ENCODE peak calls at places on chromosomes 2 and 18, in ten cellular contexts. M is left lung, I is cardiac muscle cell, B is tibial artery, R is psoas muscle, Q is left ventricle myocardium inferior, P is uterus, L is adrenal gland, E is GM23248, J is heart left ventricle. F is an unnamed sample. For H3K27me3, the result is how much of the 10 kb centered on the place peaks cover.

GRCh38 chr2:43692428-43692994 is 16.3 kb upstream of the C1GALT1C1L start:
- DNase-seq in J (no peak), Q (no peak), P (no peak), I (no peak), M (no peak), R (no peak), B (no peak), L (no peak), E (no peak), F (no peak)

GRCh38 chr2:10322481-10322880 is 19.8 kb downstream of the HPCAL1 start:
- DNase-seq in R (no peak), L (no peak), B (no peak), Q (no peak), E (no peak), J (no peak), I (no peak), P (no peak), M (no peak), F (no peak)

GRCh38 chr2:24394998-24395397 is 34.7 kb upstream of the ITSN2 start:
- DNase-seq in R (no peak), P (no peak), B (no peak), Q (no peak), L (no peak), J (no peak), E (no peak), M (no peak), I (no peak), F (no peak)

GRCh38 chr18:61554946-61555361 is 221.7 kb downstream of the CDH20 start:
- DNase-seq in J (no peak), B (no peak), R (no peak), L (no peak), P (no peak), E (no peak), M (no peak), Q (no peak), I (no peak), F (no peak)

GRCh38 chr2:210128961-210129360 is 42.2 kb downstream of the KANSL1L start:
- DNase-seq in L (no peak), R (no peak), M (no peak), Q (no peak), J (no peak), I (peak), E (no peak), P (no peak), B (no peak), F (no peak)

GRCh38 chr2:135874966-135875365 is 1.3 kb downstream of the MCM6 start:
- DNase-seq in Q (no peak), L (no peak), E (no peak), M (no peak), R (no peak), P (no peak), J (no peak), I (no peak), B (no peak), F (no peak)

GRCh38 chr2:212034841-212035585 is 503.6 kb downstream of the ERBB4 start:
- DNase-seq in M (no peak), J (no peak), Q (no peak), E (no peak), B (no peak), R (no peak), I (no peak), P (no peak), L (no peak), F (no peak)

GRCh38 chr2:65070172-65070830 is 14.1 kb downstream of the CEP68 start:
- DNase-seq in B (no peak), E (peak), L (peak), J (no peak), M (no peak), I (peak), Q (no peak), P (no peak), R (no peak), F (no peak)

GRCh38 chr2:136116111-136116812 is 1.7 kb downstream of the CXCR4 start:
- DNase-seq in L (peak), M (peak), Q (peak), B (peak), E (peak), R (peak), P (no peak), J (peak), I (peak), F (no peak)

DNA sequence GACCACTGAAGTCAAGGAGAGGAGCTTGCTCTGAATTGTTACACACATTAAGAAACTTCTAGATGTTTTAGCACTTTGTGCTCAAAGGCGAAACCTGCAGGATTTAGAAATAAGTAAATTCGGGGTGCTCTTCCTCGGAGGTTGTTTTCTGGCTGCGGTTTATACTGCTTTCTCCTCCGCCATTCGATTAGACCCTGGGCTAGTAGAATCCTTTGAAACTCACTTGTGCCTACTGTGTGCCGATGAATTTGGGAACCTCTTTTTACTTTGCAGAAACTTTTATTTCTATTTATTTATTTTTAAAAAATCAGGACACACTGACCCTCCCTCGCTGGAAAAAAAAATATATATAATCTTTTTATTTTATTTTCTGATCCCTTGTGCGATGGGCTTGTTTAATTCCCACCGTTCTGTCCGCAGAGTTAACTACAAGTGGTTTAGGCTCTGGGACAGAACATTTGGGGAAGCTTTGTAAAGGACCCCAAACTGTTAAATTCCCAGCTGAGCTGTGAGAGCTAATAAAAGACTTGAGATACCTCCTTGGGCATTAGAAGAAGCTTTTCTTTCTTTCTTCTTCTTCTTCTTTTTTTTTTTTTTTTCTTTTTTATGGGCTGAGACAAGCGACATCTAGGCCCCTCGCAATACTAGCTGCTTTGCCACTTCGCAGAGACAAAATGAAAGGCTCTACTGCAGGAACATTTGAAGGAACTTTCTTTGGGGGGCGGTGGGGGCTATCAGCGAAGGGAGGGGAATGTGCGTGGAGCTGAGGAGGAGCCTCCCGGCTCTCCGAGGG is 3.8 kb downstream of the MEIS1 start:
- DNase-seq in B (no peak), P (no peak), M (no peak), E (peak), I (no peak), L (no peak), R (no peak), Q (no peak), J (no peak), F (no peak)
- H3K27me3 ChIP-seq in B (under half), P (under half), M (half or more), E (under half), I (under half), L (under half), R (under half), Q (under half), J (under half), F (under half)

GRCh38 chr2:170377469-170378207 is 199.7 kb downstream of the MYO3B start:
- DNase-seq in B (peak), J (no peak), E (peak), R (no peak), P (no peak), L (no peak), M (no peak), I (no peak), Q (no peak), F (peak)
- H3K4me3 ChIP-seq in B (no peak), J (no peak), E (no peak), R (no peak), P (no peak), L (no peak), M (no peak), I (no peak), Q (no peak), F (no peak)

GRCh38 chr2:94872088-94872618 is 923 bp downstream of the TEKT4 start:
- DNase-seq in Q (no peak), M (no peak), J (no peak), I (no peak), E (no peak), B (no peak), P (no peak), R (no peak), L (no peak), F (no peak)

GRCh38 chr2:94874277-94874997 is 3.2 kb downstream of the TEKT4 start:
- DNase-seq in B (no peak), M (no peak), I (peak), E (peak), Q (peak), J (peak), P (no peak), L (no peak), R (no peak), F (peak)

GRCh38 chr2:94875064-94875819 is 4.0 kb downstream of the TEKT4 start:
- DNase-seq in J (no peak), E (no peak), P (no peak), R (no peak), B (no peak), Q (peak), M (no peak), I (no peak), L (no peak), F (no peak)

GRCh38 chr2:94872676-94873361 is 1.6 kb downstream of the TEKT4 start:
- DNase-seq in B (no peak), J (no peak), L (no peak), R (no peak), M (no peak), P (no peak), I (no peak), Q (peak), E (no peak), F (no peak)

DNA sequence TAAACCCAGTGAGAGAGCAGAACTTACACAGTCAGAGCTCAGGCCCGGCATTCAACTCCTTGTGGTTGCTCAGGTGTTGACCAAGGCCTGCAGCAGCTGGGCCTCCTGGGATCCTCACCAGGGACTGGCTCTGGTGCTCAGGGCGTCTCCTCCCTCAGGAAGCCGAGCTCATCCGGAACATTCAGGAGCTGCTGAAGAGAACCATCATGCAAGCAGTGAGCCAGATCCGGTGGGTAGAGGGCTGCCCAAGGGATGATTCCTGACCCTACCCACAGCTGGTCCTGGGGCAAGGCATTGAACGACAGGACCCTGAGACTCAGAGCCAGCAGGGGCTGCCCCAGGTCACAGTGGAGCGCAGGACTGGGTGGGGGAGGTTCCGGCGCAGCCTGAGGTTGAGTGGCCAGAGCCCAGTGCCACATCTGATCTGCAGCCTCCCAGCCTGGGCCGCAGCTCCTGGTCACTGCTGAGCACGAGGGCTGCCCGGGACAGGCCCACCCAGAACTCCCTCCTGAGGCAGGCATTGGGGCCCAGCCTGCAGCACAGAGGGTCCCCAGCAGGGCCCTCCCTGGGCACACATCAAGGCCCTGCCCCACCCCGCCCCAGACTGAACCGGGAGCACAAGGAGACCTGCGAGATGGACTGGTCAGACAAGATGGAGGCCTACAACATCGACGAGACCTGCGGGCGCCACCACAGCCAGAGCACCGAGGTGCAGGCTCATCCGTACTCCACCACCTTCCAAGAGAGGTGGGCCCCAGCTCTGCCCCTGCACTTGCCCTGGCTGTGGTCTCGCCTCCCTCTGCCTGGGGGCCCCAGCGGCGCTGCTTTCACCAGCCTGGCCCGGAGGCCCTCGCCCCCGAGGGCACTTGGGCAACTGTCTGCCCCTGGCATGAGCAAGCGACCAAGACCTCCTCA is 2.4 kb downstream of the TEKT4 start:
- DNase-seq in E (no peak), R (no peak), Q (peak), I (no peak), M (no peak), L (no peak), B (no peak), J (no peak), P (no peak), F (no peak)
- H3K27me3 ChIP-seq in E (under half), R (under half), Q (half or more), I (under half), M (half or more), L (under half), B (half or more), J (under half), P (under half), F (under half)

GRCh38 chr18:24018299-24018910 is 3.9 kb downstream of the TTC39C start:
- DNase-seq in I (no peak), J (no peak), M (no peak), Q (no peak), L (no peak), B (no peak), R (no peak), E (no peak), P (no peak), F (no peak)

GRCh38 chr18:24014986-24015896 is 687 bp downstream of the TTC39C start:
- DNase-seq in E (peak), B (peak), R (peak), I (peak), J (peak), M (peak), L (peak), P (peak), Q (peak), F (peak)

GRCh38 chr18:24014062-24014985 is at the start of gene TTC39C:
- DNase-seq in B (peak), M (peak), I (peak), R (peak), J (peak), Q (peak), E (peak), L (peak), P (peak), F (peak)

GRCh38 chr18:24015897-24016631 is 1.5 kb downstream of the TTC39C start:
- DNase-seq in I (no peak), R (no peak), P (no peak), J (no peak), B (no peak), L (no peak), Q (no peak), E (peak), M (no peak), F (no peak)

DNA sequence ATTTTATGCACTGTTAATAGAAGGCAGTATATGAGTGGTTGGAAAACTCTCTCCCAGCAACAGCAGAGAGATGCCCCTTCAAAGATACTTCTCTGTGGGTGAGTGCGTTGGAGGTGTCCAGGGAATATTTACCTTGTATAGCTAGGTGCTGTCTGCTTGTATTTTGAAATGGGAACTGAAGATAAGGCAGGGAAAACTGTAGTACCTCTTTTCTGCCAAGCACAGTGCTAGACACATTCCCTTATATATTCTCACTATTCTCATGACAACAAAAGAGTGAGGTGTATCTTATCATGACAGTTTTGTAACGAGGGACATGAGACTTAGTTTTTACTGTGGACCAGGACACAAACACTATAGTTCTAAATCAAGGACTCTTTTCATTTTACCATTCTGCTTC is 2.1 kb downstream of the TTC39C start:
- DNase-seq in B (no peak), R (no peak), M (no peak), P (no peak), Q (no peak), J (no peak), I (no peak), E (peak), L (no peak), F (no peak)
- H3K4me3 ChIP-seq in B (no peak), R (no peak), M (no peak), P (no peak), Q (no peak), J (no peak), I (no peak), E (peak), L (no peak), F (no peak)

GRCh38 chr2:218887079-218887478 is 6.4 kb downstream of the WNT10A start:
- DNase-seq in Q (no peak), R (no peak), P (no peak), L (no peak), B (no peak), I (no peak), M (no peak), E (no peak), J (no peak), F (no peak)
- H3K27me3 ChIP-seq in Q (half or more), R (under half), P (under half), L (under half), B (under half), I (half or more), M (half or more), E (under half), J (under half), F (under half)

F was measured in prostate gland.